ENCODE peak calls at places on chromosome 11, in seven cellular contexts. F is breast epithelium, V is GM23338, Y is HCT116, S is H1, R is K562, M is SK-N-MC. U is an unnamed sample.

GRCh38 chr11:72361321-72361720 is 73.0 kb downstream of the CLPB start:
- DNase-seq in F (no peak), V (no peak), Y (no peak), S (no peak), R (no peak), M (no peak), U (no peak)

GRCh38 chr11:120208777-120209176 is 2.1 kb upstream of the OAF start:
- DNase-seq in F (no peak), V (no peak), Y (no peak), S (no peak), R (peak), M (no peak), U (no peak)

GRCh38 chr11:129258205-129258604 is 66.1 kb upstream of the ARHGAP32 start:
- DNase-seq in F (no peak), V (peak), Y (no peak), S (no peak), R (no peak), M (no peak), U (no peak)

GRCh38 chr11:69972351-69972802 is 105.7 kb upstream of the ANO1 start:
- DNase-seq in F (no peak), V (no peak), Y (no peak), S (no peak), R (no peak), M (no peak), U (no peak)

GRCh38 chr11:70522613-70523311 is 124.4 kb downstream of the CTTN start:
- DNase-seq in F (no peak), V (no peak), Y (no peak), S (peak), R (no peak), M (no peak), U (no peak)

GRCh38 chr11:78354741-78355705 is 62.6 kb downstream of the GAB2 start:
- DNase-seq in F (no peak), V (peak), Y (no peak), S (no peak), R (no peak), M (no peak), U (no peak)

GRCh38 chr11:32056445-32056844 is 34.4 kb upstream of the RCN1 start:
- DNase-seq in F (no peak), V (no peak), Y (no peak), S (no peak), R (no peak), M (no peak), U (no peak)

GRCh38 chr11:19201737-19202605 is at the start of gene CSRP3:
- DNase-seq in F (no peak), V (no peak), Y (no peak), S (no peak), R (no peak), M (no peak), U (no peak)

GRCh38 chr11:76329084-76329648 is 51.8 kb downstream of the THAP12 start:
- DNase-seq in F (no peak), V (peak), Y (peak), S (peak), R (no peak), M (no peak), U (no peak)

GRCh38 chr11:133726576-133726975 is 118.7 kb downstream of the SPATA19 start:
- DNase-seq in F (no peak), V (no peak), Y (no peak), S (no peak), R (no peak), M (no peak), U (no peak)

GRCh38 chr11:63537293-63538101 is 889 bp downstream of the PLAAT4 start:
- DNase-seq in F (peak), V (no peak), Y (no peak), S (no peak), R (peak), M (no peak), U (no peak)

GRCh38 chr11:12222099-12222751 is 111.8 kb downstream of the MICAL2 start:
- DNase-seq in F (no peak), V (no peak), Y (no peak), S (no peak), R (no peak), M (no peak), U (no peak)
- TF ChIP-seq POLR2AphosphoS5 in F (no peak), V (no peak), Y (no peak), S (no peak), R (no peak), M (no peak), U (no peak)

GRCh38 chr11:123611698-123612097 is 42.7 kb downstream of the SCN3B start:
- DNase-seq in F (no peak), V (no peak), Y (no peak), S (no peak), R (no peak), M (no peak), U (no peak)

GRCh38 chr11:123622576-123622975 is 31.8 kb downstream of the SCN3B start:
- DNase-seq in F (no peak), V (no peak), Y (no peak), S (no peak), R (no peak), M (no peak), U (no peak)

DNA sequence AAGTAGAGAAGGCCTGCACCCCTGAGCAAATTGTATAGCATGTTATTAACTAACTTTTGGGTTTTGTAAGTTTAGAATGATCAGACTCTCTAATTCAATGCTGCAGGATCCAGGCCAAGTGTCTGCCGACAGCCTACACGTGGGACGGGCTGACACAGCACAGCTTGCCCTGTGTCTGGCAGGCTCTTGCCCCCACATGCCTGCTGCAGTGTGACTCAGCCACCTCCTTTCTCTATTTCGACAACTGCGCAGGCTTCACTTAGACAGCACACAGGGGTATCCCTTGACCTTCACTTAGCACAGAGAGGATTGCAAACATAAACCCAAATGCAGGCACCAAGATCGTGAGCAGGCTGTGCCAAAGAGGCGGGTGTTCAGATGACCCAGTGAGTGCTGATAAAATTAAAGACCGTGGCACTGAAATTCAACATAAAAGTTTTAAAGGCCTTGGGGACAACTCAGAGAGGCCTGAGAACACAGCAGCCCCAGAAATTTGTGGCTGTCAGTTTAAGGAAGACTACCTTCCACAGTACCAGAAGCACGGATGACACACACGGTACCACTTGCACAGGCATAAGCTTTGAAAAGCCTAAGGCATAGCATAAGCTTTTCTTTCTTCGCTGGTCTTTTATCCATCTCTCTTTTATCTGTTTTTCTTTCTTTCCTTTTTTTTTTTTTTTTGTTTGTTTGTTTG is 37.8 kb downstream of the SCN3B start:
- DNase-seq in F (peak), V (no peak), Y (no peak), S (no peak), R (no peak), M (no peak), U (no peak)
- TF ChIP-seq POLR2AphosphoS5 in F (no peak), V (no peak), Y (no peak), S (no peak), R (no peak), M (no peak), U (no peak)

GRCh38 chr11:2668876-2669275 is 30.9 kb downstream of the KCNQ1OT1 start:
- DNase-seq in F (no peak), V (no peak), Y (no peak), S (peak), R (no peak), M (no peak), U (no peak)
- TF ChIP-seq POLR2AphosphoS5 in F (no peak), V (no peak), Y (no peak), S (no peak), R (no peak), M (no peak), U (no peak)

DNA sequence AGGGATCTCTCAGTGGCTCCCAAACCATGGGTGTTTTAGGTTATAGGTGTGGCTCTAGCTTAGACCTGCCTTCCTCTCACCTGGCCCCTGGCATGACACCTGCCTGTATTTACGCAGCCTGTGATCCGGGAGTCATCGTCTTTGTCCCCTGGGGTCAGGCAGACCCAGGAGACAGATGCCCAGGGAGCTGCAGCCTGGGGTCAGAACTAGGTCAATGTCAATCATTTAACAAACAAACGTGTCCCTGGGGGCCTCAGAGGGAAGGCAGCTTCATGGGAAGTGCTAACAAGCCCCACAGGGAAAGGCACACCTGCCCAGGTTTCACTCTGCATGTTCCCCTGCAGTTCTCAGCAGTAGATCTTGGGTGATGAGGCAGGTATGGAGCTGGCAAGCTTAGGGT is 12.0 kb downstream of the BACE1-AS start:
- DNase-seq in F (no peak), V (no peak), Y (no peak), S (no peak), R (no peak), M (no peak), U (no peak)
- TF ChIP-seq POLR2AphosphoS5 in F (no peak), V (no peak), Y (no peak), S (no peak), R (no peak), M (no peak), U (no peak)

GRCh38 chr11:568306-569259 is 7.7 kb upstream of the PHRF1 start:
- DNase-seq in F (peak), V (peak), Y (peak), S (peak), R (peak), M (peak), U (peak)
- TF ChIP-seq POLR2AphosphoS5 in F (no peak), V (peak), Y (peak), S (no peak), R (no peak), M (no peak), U (no peak)

GRCh38 chr11:112922606-112923005 is 38.6 kb upstream of the NCAM1 start:
- DNase-seq in F (no peak), V (peak), Y (no peak), S (peak), R (no peak), M (no peak), U (no peak)
- TF ChIP-seq POLR2AphosphoS5 in F (no peak), V (no peak), Y (no peak), S (no peak), R (no peak), M (no peak), U (no peak)